ENCODE peak calls at places on chromosome 1, in nine cellular contexts. G, Y, L, B, I, R, M, Z and E are unnamed samples.

GRCh38 chr1:15412488-15412800 is 2.8 kb downstream of the EFHD2 start:
- DNase-seq in G (no peak), Y (no peak), L (no peak), B (no peak), I (no peak), R (no peak), M (no peak), Z (no peak), E (no peak)

GRCh38 chr1:172485626-172486025 is 41.8 kb upstream of the PIGC start:
- DNase-seq in G (no peak), Y (no peak), L (no peak), B (no peak), I (no peak), R (no peak), M (no peak), Z (no peak), E (no peak)

GRCh38 chr1:6472391-6472790 is 6.4 kb upstream of the TNFRSF25 start:
- DNase-seq in G (peak), Y (no peak), L (no peak), B (no peak), I (no peak), R (no peak), M (no peak), Z (no peak), E (no peak)

GRCh38 chr1:221159608-221160007 is 280.4 kb downstream of the HLX start:
- DNase-seq in G (no peak), Y (no peak), L (no peak), B (no peak), I (no peak), R (no peak), M (no peak), Z (no peak), E (no peak)

GRCh38 chr1:171913385-171913784 is 72.1 kb downstream of the DNM3 start:
- DNase-seq in G (no peak), Y (no peak), L (no peak), B (no peak), I (peak), R (no peak), M (no peak), Z (no peak), E (no peak)

GRCh38 chr1:103461171-103462105 is 64.1 kb upstream of the RNPC3 start:
- DNase-seq in G (no peak), Y (peak), L (no peak), B (no peak), I (peak), R (peak), M (no peak), Z (peak), E (peak)

GRCh38 chr1:178609015-178609414 is 96.1 kb downstream of the TEX35 start:
- DNase-seq in G (no peak), Y (peak), L (no peak), B (no peak), I (peak), R (no peak), M (no peak), Z (no peak), E (peak)

GRCh38 chr1:5238351-5239123 is 584.1 kb downstream of the AJAP1 start:
- DNase-seq in G (no peak), Y (no peak), L (no peak), B (no peak), I (no peak), R (no peak), M (no peak), Z (no peak), E (no peak)

GRCh38 chr1:228810855-228811654 is 75.8 kb downstream of the RHOU start:
- DNase-seq in G (peak), Y (no peak), L (peak), B (no peak), I (no peak), R (peak), M (no peak), Z (no peak), E (no peak)

GRCh38 chr1:29502901-29503300 is 266.6 kb downstream of the PTPRU start:
- DNase-seq in G (no peak), Y (no peak), L (no peak), B (no peak), I (no peak), R (no peak), M (no peak), Z (no peak), E (no peak)

GRCh38 chr1:102837551-102837950 is 270.8 kb downstream of the COL11A1 start:
- DNase-seq in G (no peak), Y (no peak), L (no peak), B (no peak), I (no peak), R (no peak), M (no peak), Z (no peak), E (no peak)

GRCh38 chr1:178238722-178239510 is 145.0 kb downstream of the RASAL2 start:
- DNase-seq in G (no peak), Y (peak), L (no peak), B (no peak), I (peak), R (no peak), M (no peak), Z (no peak), E (peak)

GRCh38 chr1:238811211-238811610 is 575.2 kb upstream of the CHRM3 start:
- DNase-seq in G (no peak), Y (no peak), L (no peak), B (no peak), I (no peak), R (no peak), M (no peak), Z (no peak), E (no peak)

GRCh38 chr1:56584910-56585528 is 5.7 kb upstream of the PLPP3 start:
- DNase-seq in G (no peak), Y (peak), L (no peak), B (no peak), I (peak), R (peak), M (no peak), Z (peak), E (peak)

GRCh38 chr1:30762152-30762930 is 4.8 kb upstream of the LAPTM5 start:
- DNase-seq in G (no peak), Y (no peak), L (peak), B (no peak), I (no peak), R (no peak), M (no peak), Z (no peak), E (no peak)